ENCODE peak calls at places on chromosomes 1 and 21, in four cellular contexts. Y is Daoy, A is brain microvascular endothelial cell, W is AG10803. L is an unnamed sample.

GRCh38 chr1:228875741-228876140 is 140.5 kb downstream of the RHOU start:
- DNase-seq in A (no peak), Y (no peak), W (no peak), L (no peak)

GRCh38 chr1:224691106-224691505 is 75.0 kb downstream of the CNIH3 start:
- DNase-seq in A (no peak), W (no peak), Y (no peak), L (no peak)

GRCh38 chr1:232873412-232873811 is 68.2 kb downstream of the MAP10 start:
- DNase-seq in A (no peak), Y (no peak), W (no peak), L (no peak)

GRCh38 chr1:200916152-200916551 is 21.5 kb downstream of the INAVA start:
- DNase-seq in W (no peak), A (no peak), Y (no peak), L (no peak)

GRCh38 chr21:46645840-46646239 is 10.4 kb downstream of the PRMT2 start:
- DNase-seq in Y (no peak), A (no peak), W (no peak), L (no peak)

GRCh38 chr1:187203257-187203656 is 374.5 kb downstream of the PLA2G4A start:
- DNase-seq in A (peak), W (peak), Y (peak), L (no peak)

GRCh38 chr1:117609471-117609911 is 3.6 kb downstream of the TENT5C start:
- DNase-seq in W (peak), A (no peak), Y (no peak), L (no peak)

GRCh38 chr21:33069994-33070811 is at the start of gene OLIG1:
- DNase-seq in Y (peak), A (no peak), W (peak), L (no peak)

GRCh38 chr21:17730782-17731181 is 88.4 kb downstream of the C21orf91 start:
- DNase-seq in A (no peak), W (peak), Y (no peak), L (no peak)

GRCh38 chr1:12132078-12132477 is 34.7 kb upstream of the TNFRSF1B start:
- DNase-seq in W (peak), A (no peak), Y (peak), L (peak)

GRCh38 chr1:21876267-21876666 is 60.8 kb downstream of the HSPG2 start:
- DNase-seq in Y (no peak), A (no peak), W (no peak), L (no peak)

GRCh38 chr1:44546403-44547053 is 127.8 kb downstream of the TMEM53 start:
- DNase-seq in Y (no peak), A (no peak), W (no peak), L (no peak)

GRCh38 chr1:11653101-11653601 is 1.1 kb downstream of the FBXO2 start:
- DNase-seq in Y (peak), W (no peak), A (no peak), L (no peak)

GRCh38 chr1:102790997-102791396 is 317.3 kb downstream of the COL11A1 start:
- DNase-seq in Y (no peak), A (peak), W (no peak), L (peak)

GRCh38 chr1:51410568-51411460 is 80.5 kb upstream of the TTC39A start:
- DNase-seq in A (peak), W (peak), Y (no peak), L (peak)

GRCh38 chr1:230424440-230425251 is 1.5 kb downstream of the PGBD5 start:
- DNase-seq in A (no peak), W (no peak), Y (no peak), L (no peak)

GRCh38 chr1:56938636-56939035 is 27.2 kb downstream of the C8B start:
- DNase-seq in Y (no peak), A (no peak), W (no peak), L (no peak)

GRCh38 chr1:8194481-8195227 is 123.3 kb upstream of the SLC45A1 start:
- DNase-seq in A (peak), Y (peak), W (peak), L (no peak)

GRCh38 chr1:43858324-43858723 is 75.3 kb upstream of the ARTN start:
- DNase-seq in Y (peak), W (peak), A (peak), L (peak)

GRCh38 chr21:45067462-45068285 is 6.7 kb upstream of the ADARB1 start:
- DNase-seq in A (no peak), Y (no peak), W (no peak), L (no peak)

GRCh38 chr1:236947794-236948193 is 56.4 kb downstream of the MT1HL1 start:
- DNase-seq in W (no peak), A (no peak), Y (peak), L (no peak)

GRCh38 chr1:78325293-78325692 is 165.5 kb upstream of the PTGFR start:
- DNase-seq in A (no peak), Y (no peak), W (no peak), L (no peak)

GRCh38 chr1:153534933-153535663 is 693 bp downstream of the S100A6 start:
- DNase-seq in Y (peak), W (peak), A (no peak), L (peak)

GRCh38 chr1:230913496-230913895 is 45.2 kb upstream of the C1orf198 start:
- DNase-seq in A (no peak), W (peak), Y (no peak), L (peak)

GRCh38 chr1:10648689-10649483 is 147.6 kb downstream of the CASZ1 start:
- DNase-seq in Y (no peak), A (no peak), W (no peak), L (no peak)

GRCh38 chr1:114009393-114009792 is 30.1 kb downstream of the OLFML3 start:
- DNase-seq in W (peak), Y (peak), A (peak), L (peak)

L was measured in HFFc6.